ENCODE peak calls at places on chromosome 13, in four cellular contexts. One of them, this sample, is unnamed.

GRCh38 chr13:113183450-113184129 is 24.9 kb downstream of the PCID2 start:
- DNase-seq in MCF 10A: no peak
- DNase-seq in thoracic aorta: no peak
- DNase-seq in glutamatergic neuron: no peak
- DNase-seq in this sample: no peak

GRCh38 chr13:91520952-91521351 is 122.5 kb downstream of the GPC5 start:
- DNase-seq in thoracic aorta: no peak
- DNase-seq in glutamatergic neuron: no peak
- DNase-seq in MCF 10A: no peak
- DNase-seq in this sample: no peak

GRCh38 chr13:105196052-105196451 is 1339.4 kb downstream of the EFNB2 start:
- DNase-seq in glutamatergic neuron: no peak
- DNase-seq in MCF 10A: peak; percentile 13
- DNase-seq in thoracic aorta: no peak
- DNase-seq in this sample: no peak

GRCh38 chr13:20475927-20476691 is 49.5 kb downstream of the CRYL1 start:
- DNase-seq in thoracic aorta: no peak
- DNase-seq in glutamatergic neuron: no peak
- DNase-seq in MCF 10A: no peak
- DNase-seq in this sample: no peak

GRCh38 chr13:113856716-113857065 is 7.2 kb downstream of the GAS6 start:
- DNase-seq in thoracic aorta: no peak
- DNase-seq in glutamatergic neuron: no peak
- DNase-seq in MCF 10A: no peak
- DNase-seq in this sample: no peak

GRCh38 chr13:46903748-46904147 is 6.9 kb upstream of the HTR2A start:
- DNase-seq in MCF 10A: no peak
- DNase-seq in thoracic aorta: no peak
- DNase-seq in glutamatergic neuron: no peak
- DNase-seq in this sample: no peak

GRCh38 chr13:95713651-95714050 is 36.7 kb downstream of the DNAJC3 start:
- DNase-seq in glutamatergic neuron: no peak
- DNase-seq in MCF 10A: peak; percentile 45
- DNase-seq in thoracic aorta: no peak
- DNase-seq in this sample: no peak

GRCh38 chr13:111491659-111492058 is 171.2 kb downstream of the TEX29 start:
- DNase-seq in thoracic aorta: no peak
- DNase-seq in MCF 10A: no peak
- DNase-seq in glutamatergic neuron: no peak
- DNase-seq in this sample: no peak

GRCh38 chr13:33194820-33195692 is 90.5 kb downstream of the STARD13 start:
- DNase-seq in MCF 10A: peak; percentile 73
- DNase-seq in glutamatergic neuron: no peak
- DNase-seq in thoracic aorta: peak; percentile 29
- DNase-seq in this sample: no peak

GRCh38 chr13:21971662-21972635 is 301.1 kb downstream of the FGF9 start:
- DNase-seq in MCF 10A: no peak
- DNase-seq in thoracic aorta: no peak
- DNase-seq in glutamatergic neuron: no peak
- DNase-seq in this sample: no peak

GRCh38 chr13:50909605-50910482 is at the start of gene RNASEH2B:
- DNase-seq in glutamatergic neuron: peak; percentile 69
- DNase-seq in MCF 10A: peak; percentile 69
- DNase-seq in thoracic aorta: peak; percentile 13
- DNase-seq in this sample: peak; percentile 51

GRCh38 chr13:83452292-83452950 is 429.9 kb downstream of the SLITRK1 start:
- DNase-seq in MCF 10A: no peak
- DNase-seq in thoracic aorta: no peak
- DNase-seq in glutamatergic neuron: no peak
- DNase-seq in this sample: no peak

GRCh38 chr13:97002581-97002980 is 8.3 kb upstream of the OXGR1 start:
- DNase-seq in glutamatergic neuron: no peak
- DNase-seq in MCF 10A: no peak
- DNase-seq in thoracic aorta: no peak
- DNase-seq in this sample: no peak

GRCh38 chr13:67395577-67395976 is 165.4 kb upstream of the PCDH9 start:
- DNase-seq in MCF 10A: no peak
- DNase-seq in glutamatergic neuron: no peak
- DNase-seq in thoracic aorta: no peak
- DNase-seq in this sample: no peak

GRCh38 chr13:114102521-114103288 is 29.7 kb downstream of the RASA3 start:
- DNase-seq in glutamatergic neuron: no peak
- DNase-seq in MCF 10A: no peak
- DNase-seq in thoracic aorta: no peak
- DNase-seq in this sample: no peak

GRCh38 chr13:48590141-48590863 is 57.4 kb upstream of the RCBTB2 start:
- DNase-seq in glutamatergic neuron: no peak
- DNase-seq in thoracic aorta: no peak
- DNase-seq in MCF 10A: no peak
- DNase-seq in this sample: no peak

GRCh38 chr13:40585911-40586471 is 80.5 kb downstream of the FOXO1 start:
- DNase-seq in MCF 10A: peak; percentile 33
- DNase-seq in thoracic aorta: no peak
- DNase-seq in glutamatergic neuron: no peak
- DNase-seq in this sample: no peak

GRCh38 chr13:40581277-40581579 is 85.2 kb downstream of the FOXO1 start:
- DNase-seq in MCF 10A: no peak
- DNase-seq in thoracic aorta: no peak
- DNase-seq in glutamatergic neuron: no peak
- DNase-seq in this sample: no peak

GRCh38 chr13:40582531-40582930 is 83.9 kb downstream of the FOXO1 start:
- DNase-seq in thoracic aorta: no peak
- DNase-seq in MCF 10A: no peak
- DNase-seq in glutamatergic neuron: no peak
- DNase-seq in this sample: no peak

GRCh38 chr13:40580566-40581276 is 85.7 kb downstream of the FOXO1 start:
- DNase-seq in MCF 10A: no peak
- DNase-seq in glutamatergic neuron: no peak
- DNase-seq in thoracic aorta: no peak
- DNase-seq in this sample: no peak

GRCh38 chr13:40583738-40584137 is 82.7 kb downstream of the FOXO1 start:
- DNase-seq in thoracic aorta: no peak
- DNase-seq in glutamatergic neuron: no peak
- DNase-seq in MCF 10A: no peak
- DNase-seq in this sample: no peak
- TF ChIP-seq CTCF in thoracic aorta: no peak
- TF ChIP-seq CTCF in glutamatergic neuron: no peak
- TF ChIP-seq CTCF in MCF 10A: no peak
- TF ChIP-seq CTCF in this sample: no peak

GRCh38 chr13:30337061-30337601 is 29.8 kb upstream of the KATNAL1 start:
- DNase-seq in glutamatergic neuron: no peak
- DNase-seq in thoracic aorta: no peak
- DNase-seq in MCF 10A: no peak
- DNase-seq in this sample: no peak

GRCh38 chr13:30333601-30334000 is 26.2 kb upstream of the KATNAL1 start:
- DNase-seq in thoracic aorta: no peak
- DNase-seq in glutamatergic neuron: no peak
- DNase-seq in MCF 10A: no peak
- DNase-seq in this sample: no peak

GRCh38 chr13:30332516-30333165 is 25.3 kb upstream of the KATNAL1 start:
- DNase-seq in MCF 10A: no peak
- DNase-seq in thoracic aorta: no peak
- DNase-seq in glutamatergic neuron: no peak
- DNase-seq in this sample: no peak

GRCh38 chr13:30331331-30331771 is 24.0 kb upstream of the KATNAL1 start:
- DNase-seq in glutamatergic neuron: no peak
- DNase-seq in MCF 10A: no peak
- DNase-seq in thoracic aorta: no peak
- DNase-seq in this sample: no peak

GRCh38 chr13:30334663-30335386 is 27.5 kb upstream of the KATNAL1 start:
- DNase-seq in thoracic aorta: no peak
- DNase-seq in glutamatergic neuron: no peak
- DNase-seq in MCF 10A: peak; percentile 57
- DNase-seq in this sample: peak; percentile 55
- TF ChIP-seq CTCF in thoracic aorta: peak; percentile 29
- TF ChIP-seq CTCF in glutamatergic neuron: peak; percentile 85
- TF ChIP-seq CTCF in MCF 10A: peak; percentile 32
- TF ChIP-seq CTCF in this sample: peak; percentile 92

DNA sequence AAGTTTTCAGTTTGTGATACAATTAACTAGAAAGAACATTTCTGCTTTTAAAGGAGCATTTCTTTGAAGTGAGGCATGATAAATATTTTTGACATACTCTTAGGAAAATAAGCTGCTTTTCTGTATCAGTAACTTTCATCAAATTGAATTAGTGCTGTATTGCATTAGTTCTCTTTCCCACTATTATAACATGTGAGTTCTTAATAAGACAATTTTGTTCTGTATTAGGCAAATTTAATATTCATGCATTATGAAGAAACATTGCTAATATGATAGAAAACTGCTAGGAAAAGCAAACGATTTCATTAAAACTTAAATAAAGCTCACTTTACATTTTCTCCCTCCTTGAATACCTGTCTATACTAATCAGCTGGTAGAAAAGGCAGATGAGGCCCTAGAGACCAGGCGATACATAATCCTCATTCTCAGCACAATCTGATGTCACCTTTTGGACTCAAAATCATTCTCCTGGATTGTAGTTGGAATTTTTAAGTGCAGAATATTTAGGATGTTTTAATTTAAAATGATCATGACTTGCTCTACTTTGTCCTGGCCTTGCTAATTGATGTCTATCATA is 1636.8 kb downstream of the PCDH9 start:
- DNase-seq in glutamatergic neuron: no peak
- DNase-seq in thoracic aorta: no peak
- DNase-seq in MCF 10A: no peak
- DNase-seq in this sample: no peak
- TF ChIP-seq CTCF in glutamatergic neuron: no peak
- TF ChIP-seq CTCF in thoracic aorta: no peak
- TF ChIP-seq CTCF in MCF 10A: no peak
- TF ChIP-seq CTCF in this sample: no peak

GRCh38 chr13:108220042-108220441 is 1.9 kb downstream of the ABHD13 start:
- DNase-seq in thoracic aorta: no peak
- DNase-seq in glutamatergic neuron: no peak
- DNase-seq in MCF 10A: peak; percentile 74
- DNase-seq in this sample: no peak
- TF ChIP-seq CTCF in thoracic aorta: no peak
- TF ChIP-seq CTCF in glutamatergic neuron: no peak
- TF ChIP-seq CTCF in MCF 10A: no peak
- TF ChIP-seq CTCF in this sample: no peak

GRCh38 chr13:109140054-109140776 is 510.8 kb downstream of the MYO16 start:
- DNase-seq in MCF 10A: no peak
- DNase-seq in glutamatergic neuron: no peak
- DNase-seq in thoracic aorta: no peak
- DNase-seq in this sample: no peak
- TF ChIP-seq CTCF in MCF 10A: no peak
- TF ChIP-seq CTCF in glutamatergic neuron: no peak
- TF ChIP-seq CTCF in thoracic aorta: no peak
- TF ChIP-seq CTCF in this sample: no peak

DNA sequence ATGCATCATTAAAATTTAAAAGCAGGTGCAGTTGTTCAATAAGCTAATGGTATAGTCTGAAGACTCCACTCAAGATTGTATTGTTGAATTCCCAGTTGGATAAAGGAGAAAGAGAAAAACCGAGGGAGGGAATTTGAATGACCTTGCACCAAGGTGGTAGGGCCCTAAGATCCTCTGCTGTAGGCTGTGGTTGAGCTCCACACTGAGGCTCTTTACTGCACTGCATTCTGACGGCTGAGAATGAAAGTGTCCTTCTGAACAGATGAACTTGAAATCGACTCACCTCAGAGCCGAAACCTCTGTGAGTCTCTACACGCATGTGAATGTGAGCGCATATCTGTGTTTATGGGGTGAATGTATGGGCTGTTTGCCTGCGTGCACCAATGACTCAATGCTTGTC is 388.9 kb upstream of the DACH1 start:
- DNase-seq in MCF 10A: peak; percentile 51
- DNase-seq in thoracic aorta: no peak
- DNase-seq in glutamatergic neuron: peak; percentile 50
- DNase-seq in this sample: peak; percentile 56
- TF ChIP-seq CTCF in MCF 10A: peak; percentile 85
- TF ChIP-seq CTCF in thoracic aorta: no peak
- TF ChIP-seq CTCF in glutamatergic neuron: peak; percentile 24
- TF ChIP-seq CTCF in this sample: no peak

DNA sequence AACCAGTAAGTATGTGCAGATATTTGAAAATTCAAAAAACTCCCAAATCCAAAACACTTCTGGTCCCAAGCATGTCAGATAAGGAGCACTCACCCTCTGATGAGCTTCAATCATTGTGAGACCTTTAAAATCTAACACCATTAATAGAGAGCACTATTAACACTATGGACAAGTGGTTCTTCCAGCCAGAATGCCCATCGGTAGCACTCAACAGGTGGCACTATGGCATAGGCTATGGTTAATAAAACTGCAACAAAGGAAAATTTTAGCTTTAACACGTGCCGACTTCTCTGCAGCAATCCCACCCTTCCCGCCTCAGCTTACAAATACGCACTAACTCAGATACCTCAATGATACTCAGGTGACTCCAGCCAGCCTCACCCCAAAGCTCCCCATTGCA is 62.3 kb downstream of the COL4A2 start:
- DNase-seq in MCF 10A: no peak
- DNase-seq in glutamatergic neuron: no peak
- DNase-seq in thoracic aorta: no peak
- DNase-seq in this sample: no peak
- TF ChIP-seq CTCF in MCF 10A: no peak
- TF ChIP-seq CTCF in glutamatergic neuron: no peak
- TF ChIP-seq CTCF in thoracic aorta: no peak
- TF ChIP-seq CTCF in this sample: no peak

DNA sequence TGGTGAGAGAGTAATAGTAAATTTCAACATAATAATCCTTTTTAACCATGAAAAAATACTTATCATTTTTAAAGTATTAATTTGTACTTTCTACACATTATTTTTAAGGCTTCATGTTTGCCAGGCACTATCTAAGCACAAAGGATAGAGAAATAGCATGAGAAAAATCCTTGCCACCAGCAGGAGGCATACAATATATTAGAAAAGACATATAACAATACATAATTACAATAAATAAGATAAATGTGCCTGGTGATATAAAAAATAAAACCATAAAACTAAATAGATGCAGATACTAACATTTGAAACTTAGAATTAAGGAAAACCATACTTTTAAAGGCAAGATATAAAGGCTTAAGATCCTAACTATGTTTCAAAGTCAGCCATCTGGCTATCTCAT is 1256.4 kb downstream of the DIAPH3 start:
- DNase-seq in glutamatergic neuron: no peak
- DNase-seq in MCF 10A: no peak
- DNase-seq in thoracic aorta: no peak
- DNase-seq in this sample: no peak
- TF ChIP-seq CTCF in glutamatergic neuron: no peak
- TF ChIP-seq CTCF in MCF 10A: no peak
- TF ChIP-seq CTCF in thoracic aorta: no peak
- TF ChIP-seq CTCF in this sample: no peak

This sample was measured in endothelial cell.